ENCODE peak calls at places on chromosomes 13 and 19, in six cellular contexts. F is NCI-H774; P is stimulated activated CD4-positive, alpha-beta T cell treated with anti-CD3 and anti-CD28 coated beads, Interleukin-12 subunit alpha, Interleukin-12 subunit beta, amount 100 ng/mL, for 4 hours; Z is activated T-cell treated with anti-CD3 and anti-CD28 coated beads, Interleukin-2, amount 50 U/mL, for 72 hours; E is H4; X is T-helper 1 cell. U is an unnamed sample.

GRCh38 chr19:939922-940321 is 14.1 kb downstream of the ARID3A start:
- DNase-seq in F (no peak), P (no peak), Z (no peak), E (no peak), X (no peak), U (no peak)

GRCh38 chr13:69776937-69777336 is 330.7 kb upstream of the ATXN8OS start:
- DNase-seq in F (no peak), P (no peak), Z (no peak), E (no peak), X (no peak), U (no peak)

GRCh38 chr19:12202250-12202649 is 39.4 kb downstream of the ZNF136 start:
- DNase-seq in F (no peak), P (peak), Z (peak), E (no peak), X (peak), U (no peak)

GRCh38 chr13:112877496-112877895 is 91.5 kb upstream of the MCF2L start:
- DNase-seq in F (no peak), P (no peak), Z (no peak), E (no peak), X (no peak), U (no peak)

GRCh38 chr19:29022165-29022564 is 190.8 kb downstream of the UQCRFS1 start:
- DNase-seq in F (no peak), P (no peak), Z (no peak), E (no peak), X (no peak), U (no peak)

GRCh38 chr19:47284324-47284899 is 9.7 kb downstream of the INAFM1 start:
- DNase-seq in F (peak), P (no peak), Z (peak), E (peak), X (peak), U (peak)

GRCh38 chr13:73672492-73672891 is 461.7 kb downstream of the KLF12 start:
- DNase-seq in F (no peak), P (no peak), Z (no peak), E (no peak), X (no peak), U (no peak)

GRCh38 chr13:39016789-39017188 is 21.1 kb downstream of the PROSER1 start:
- DNase-seq in F (no peak), P (no peak), Z (peak), E (peak), X (no peak), U (peak)

GRCh38 chr13:32824671-32825070 is 191.6 kb upstream of the KL start:
- DNase-seq in F (no peak), P (no peak), Z (no peak), E (peak), X (no peak), U (no peak)

U was measured in HuH-7.5.